ENCODE peak calls at places on chromosomes 5 and 9, in six cellular contexts. J, A, K, V, B and U are unnamed samples.

GRCh38 chr9:4277531-4277991 is 22.3 kb downstream of the GLIS3 start:
- DNase-seq in J (no peak), A (no peak), K (no peak), V (no peak), B (no peak), U (peak)

GRCh38 chr5:180990086-180990888 is 1.6 kb downstream of the BTNL3 start:
- DNase-seq in J (no peak), A (no peak), K (no peak), V (no peak), B (no peak), U (peak)

GRCh38 chr9:77735515-77735914 is 87.4 kb upstream of the GNA14 start:
- DNase-seq in J (no peak), A (peak), K (no peak), V (no peak), B (no peak), U (no peak)

GRCh38 chr5:141747152-141747640 is 65.2 kb upstream of the ARAP3 start:
- DNase-seq in J (no peak), A (peak), K (peak), V (peak), B (no peak), U (peak)

GRCh38 chr5:82044015-82044414 is 72.2 kb downstream of the ATG10 start:
- DNase-seq in J (no peak), A (no peak), K (no peak), V (no peak), B (no peak), U (no peak)

GRCh38 chr5:16666861-16667481 is 50.2 kb upstream of the RETREG1 start:
- DNase-seq in J (peak), A (peak), K (peak), V (peak), B (no peak), U (peak)

GRCh38 chr5:53173083-53173482 is 63.5 kb upstream of the MOCS2 start:
- DNase-seq in J (no peak), A (no peak), K (no peak), V (no peak), B (no peak), U (no peak)

GRCh38 chr5:160269017-160269416 is 39.7 kb downstream of the FABP6 start:
- DNase-seq in J (no peak), A (peak), K (peak), V (peak), B (peak), U (peak)

GRCh38 chr5:79202076-79202475 is 33.9 kb upstream of the JMY start:
- DNase-seq in J (no peak), A (no peak), K (no peak), V (no peak), B (no peak), U (peak)

GRCh38 chr9:135865531-135865930 is 41.8 kb downstream of the CAMSAP1 start:
- DNase-seq in J (no peak), A (no peak), K (no peak), V (no peak), B (no peak), U (no peak)

GRCh38 chr5:50969207-50970145 is 303.0 kb downstream of the PARP8 start:
- DNase-seq in J (no peak), A (no peak), K (no peak), V (no peak), B (no peak), U (no peak)

GRCh38 chr5:143569722-143570567 is 166.5 kb upstream of the NR3C1 start:
- DNase-seq in J (no peak), A (no peak), K (no peak), V (no peak), B (no peak), U (no peak)

GRCh38 chr5:172065431-172066065 is 59.1 kb upstream of the FBXW11 start:
- DNase-seq in J (no peak), A (no peak), K (no peak), V (peak), B (no peak), U (no peak)

GRCh38 chr9:91101598-91102168 is 260.0 kb downstream of the AUH start:
- DNase-seq in J (peak), A (no peak), K (peak), V (peak), B (no peak), U (no peak)

GRCh38 chr5:149166128-149166527 is 24.8 kb downstream of the ABLIM3 start:
- DNase-seq in J (no peak), A (no peak), K (no peak), V (no peak), B (no peak), U (peak)

GRCh38 chr9:1032181-1032580 is 18.0 kb upstream of the DMRT2 start:
- DNase-seq in J (no peak), A (no peak), K (no peak), V (no peak), B (no peak), U (no peak)

GRCh38 chr5:143248822-143249579 is 154.5 kb downstream of the NR3C1 start:
- DNase-seq in J (no peak), A (no peak), K (no peak), V (no peak), B (no peak), U (peak)

GRCh38 chr9:135088348-135088978 is 995 bp downstream of the OLFM1 start:
- DNase-seq in J (no peak), A (no peak), K (peak), V (no peak), B (no peak), U (no peak)

GRCh38 chr5:139812323-139812722 is 16.7 kb downstream of the PSD2 start:
- DNase-seq in J (no peak), A (no peak), K (no peak), V (no peak), B (no peak), U (no peak)

GRCh38 chr9:135210676-135211523 is 123.4 kb downstream of the OLFM1 start:
- DNase-seq in J (no peak), A (peak), K (no peak), V (no peak), B (no peak), U (no peak)

GRCh38 chr5:51882647-51883046 is 499.4 kb downstream of the ISL1 start:
- DNase-seq in J (no peak), A (no peak), K (no peak), V (no peak), B (no peak), U (no peak)

GRCh38 chr9:8408575-8409190 is 609.1 kb upstream of the DMAC1 start:
- DNase-seq in J (no peak), A (no peak), K (no peak), V (no peak), B (no peak), U (no peak)